ENCODE peak calls at places on chromosomes 12 and 14, in eight cellular contexts. W is astrocyte of the spinal cord, J is fibroblast of villous mesenchyme, V is AG10803, K is testis, E is body of pancreas, F is tibial nerve, O is Calu3. Y is an unnamed sample.

GRCh38 chr12:29782821-29783772 is 645 bp downstream of the TMTC1 start:
- DNase-seq in F (peak), K (peak), E (peak), O (peak), V (no peak), W (peak), J (peak), Y (peak)

GRCh38 chr12:88590851-88591250 is 10.6 kb upstream of the KITLG start:
- DNase-seq in V (peak), J (peak), O (no peak), F (no peak), W (no peak), E (no peak), K (no peak), Y (no peak)

GRCh38 chr14:100486025-100486828 is 101.0 kb downstream of the BEGAIN start:
- DNase-seq in J (peak), E (peak), F (peak), K (peak), V (peak), W (peak), O (peak), Y (no peak)

GRCh38 chr14:95292660-95293425 is 26.9 kb downstream of the CLMN start:
- DNase-seq in V (no peak), E (no peak), K (no peak), F (no peak), W (no peak), J (no peak), O (no peak), Y (no peak)

GRCh38 chr12:30286345-30286926 is 409.2 kb downstream of the IPO8 start:
- DNase-seq in J (peak), O (peak), K (peak), W (peak), E (no peak), V (peak), F (no peak), Y (no peak)

GRCh38 chr12:107238276-107238675 is 144.9 kb upstream of the CRY1 start:
- DNase-seq in K (no peak), W (peak), E (no peak), V (no peak), O (no peak), J (no peak), F (no peak), Y (no peak)

GRCh38 chr12:57817261-57817989 is 1.1 kb downstream of the AVIL start:
- DNase-seq in E (no peak), J (no peak), K (no peak), F (no peak), O (no peak), W (no peak), V (no peak), Y (no peak)

GRCh38 chr14:54399560-54399959 is 2.8 kb downstream of the CDKN3 start:
- DNase-seq in E (no peak), W (no peak), J (no peak), V (no peak), O (no peak), F (no peak), K (no peak), Y (no peak)

GRCh38 chr12:118498171-118498570 is 121.8 kb downstream of the SUDS3 start:
- DNase-seq in V (no peak), J (no peak), F (no peak), E (peak), O (peak), K (no peak), W (no peak), Y (no peak)

GRCh38 chr14:76653875-76654572 is 107.2 kb upstream of the VASH1 start:
- DNase-seq in K (no peak), V (no peak), J (no peak), F (no peak), W (no peak), E (no peak), O (no peak), Y (no peak)

GRCh38 chr12:867905-868304 is 81.6 kb downstream of the RAD52 start:
- DNase-seq in K (no peak), E (no peak), W (no peak), F (no peak), V (no peak), J (no peak), O (no peak), Y (no peak)

GRCh38 chr14:86936556-86936955 is 1056.4 kb downstream of the GALC start:
- DNase-seq in W (no peak), J (no peak), V (no peak), F (no peak), E (no peak), K (no peak), O (no peak), Y (no peak)

GRCh38 chr12:130708648-130709047 is 7.5 kb downstream of the RIMBP2 start:
- DNase-seq in W (no peak), K (peak), F (no peak), V (no peak), E (no peak), O (no peak), J (no peak), Y (no peak)

GRCh38 chr12:57280234-57281062 is 29.5 kb upstream of the STAC3 start:
- DNase-seq in O (peak), V (peak), J (peak), W (peak), E (peak), K (no peak), F (no peak), Y (no peak)

GRCh38 chr14:54172562-54172961 is 215.9 kb upstream of the BMP4 start:
- DNase-seq in K (no peak), J (no peak), W (no peak), F (no peak), V (no peak), E (no peak), O (no peak), Y (no peak)

GRCh38 chr12:65685514-65685913 is 138.8 kb upstream of the HMGA2 start:
- DNase-seq in E (no peak), V (peak), K (no peak), F (no peak), W (peak), O (peak), J (peak), Y (no peak)
- TF ChIP-seq CTCF in E (peak), V (peak), K (no peak), F (peak), W (peak), O (peak), J (peak), Y (peak)

DNA sequence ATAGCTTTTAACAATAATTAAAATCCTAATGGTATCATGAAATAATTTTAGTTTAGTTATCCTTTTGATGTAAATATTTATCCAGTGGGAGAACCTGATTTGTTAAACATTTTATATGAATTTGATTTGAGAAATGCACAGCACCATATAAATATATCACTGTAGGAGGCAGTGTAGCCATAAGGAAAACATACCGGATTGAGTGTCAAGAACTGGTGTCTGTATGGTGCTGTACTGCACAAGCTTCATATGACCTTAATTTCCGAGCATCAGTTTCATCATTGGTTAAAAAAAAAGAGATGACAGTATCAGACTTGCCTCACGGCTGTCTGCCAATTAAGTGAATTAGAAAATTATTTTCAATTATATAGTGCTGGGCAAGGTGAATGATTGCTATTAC is 72.0 kb downstream of the TMTC2 start:
- DNase-seq in F (no peak), W (no peak), J (no peak), K (no peak), O (no peak), V (no peak), E (no peak), Y (no peak)
- TF ChIP-seq CTCF in F (peak), W (no peak), J (no peak), K (no peak), O (no peak), V (no peak), E (no peak), Y (no peak)

DNA sequence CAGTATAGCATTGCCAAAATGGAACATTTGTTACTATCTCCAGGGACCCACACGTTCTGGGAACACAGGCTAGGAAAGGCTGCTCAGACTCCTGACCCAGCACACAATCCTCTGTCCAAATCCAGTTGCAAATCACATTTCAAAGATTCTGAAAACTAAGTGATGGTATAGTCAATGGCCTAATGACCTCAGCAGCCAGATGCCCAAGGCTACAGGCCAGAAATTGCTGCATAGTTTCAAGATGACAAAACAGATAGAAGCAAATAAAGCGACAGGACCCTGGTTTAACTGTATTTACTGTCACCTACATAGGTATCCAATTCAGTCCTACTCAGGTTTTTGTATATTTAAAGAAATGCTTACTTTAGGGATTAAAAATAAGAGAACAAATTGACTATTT is 97.1 kb upstream of the GRIP1 start:
- DNase-seq in O (no peak), K (peak), J (no peak), F (no peak), V (no peak), E (no peak), W (no peak), Y (no peak)
- TF ChIP-seq CTCF in O (no peak), K (no peak), J (no peak), F (no peak), V (no peak), E (no peak), W (no peak), Y (no peak)

DNA sequence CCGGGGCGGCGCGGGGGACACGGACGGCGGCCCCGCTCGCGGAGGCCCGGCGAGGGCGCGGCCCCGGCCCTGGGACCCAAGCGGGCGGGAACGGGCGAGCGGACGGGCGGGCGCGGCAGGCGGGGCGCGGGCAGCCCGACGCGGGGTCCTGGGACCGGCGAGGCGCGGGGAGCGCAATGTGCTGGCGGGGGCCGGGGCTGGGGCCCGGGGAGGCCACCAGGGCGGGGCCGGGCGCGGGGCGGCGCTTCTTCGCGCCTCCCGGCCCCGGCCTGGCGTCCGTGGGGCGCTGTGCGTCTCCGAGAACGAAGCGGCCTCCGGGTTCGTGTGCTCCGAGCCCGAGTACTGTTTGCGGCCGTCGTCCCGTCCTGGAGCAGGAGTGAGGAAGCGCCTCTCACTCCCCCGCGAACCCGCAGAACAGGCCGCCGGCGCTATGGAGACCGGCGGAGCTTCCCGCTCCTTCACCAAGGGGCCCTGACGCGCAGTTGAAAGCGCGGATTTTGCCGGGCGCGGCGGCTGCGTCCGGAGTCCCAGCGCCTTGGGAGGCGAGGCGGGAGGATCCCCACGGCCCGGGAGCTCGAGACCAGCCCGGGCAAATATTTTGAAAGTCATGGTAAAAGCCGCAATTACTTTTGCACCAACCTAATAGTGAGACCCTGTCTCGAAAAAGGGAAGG is 415 bp upstream of the ANKLE2 start:
- DNase-seq in K (peak), F (peak), W (peak), O (peak), J (peak), V (peak), E (peak), Y (peak)
- TF ChIP-seq CTCF in K (no peak), F (peak), W (peak), O (no peak), J (no peak), V (no peak), E (no peak), Y (peak)

Y was measured in gastrocnemius medialis.